ENCODE peak calls at places on chromosomes 16 and 17, in five cellular contexts. J is T-helper 1 cell, V is HTR-8/SVneo, R is type B pancreatic cell, P is KBM-7. K is an unnamed sample.

GRCh38 chr16:853306-853705 is 52.8 kb upstream of the GNG13 start:
- DNase-seq in J (no peak), V (no peak), R (no peak), P (no peak), K (no peak)

GRCh38 chr17:74919440-74920305 is 3.4 kb downstream of the USH1G start:
- DNase-seq in J (no peak), V (no peak), R (no peak), P (no peak), K (no peak)

GRCh38 chr16:49409121-49409520 is 35.5 kb downstream of the C16orf78 start:
- DNase-seq in J (no peak), V (no peak), R (no peak), P (no peak), K (no peak)

GRCh38 chr16:72809446-72809845 is 238.5 kb downstream of the ZFHX3 start:
- DNase-seq in J (no peak), V (no peak), R (no peak), P (no peak), K (no peak)

GRCh38 chr17:75785770-75786538 is 1.3 kb downstream of the UNK start:
- DNase-seq in J (peak; percentile 36), V (no peak), R (no peak), P (peak; percentile 29), K (no peak)

GRCh38 chr16:57544129-57544653 is 1.7 kb downstream of the ADGRG5 start:
- DNase-seq in J (no peak), V (no peak), R (peak; percentile 34), P (peak; percentile 100), K (peak; percentile 76)

GRCh38 chr17:28881533-28882056 is 15.9 kb downstream of the FLOT2 start:
- DNase-seq in J (no peak), V (no peak), R (no peak), P (no peak), K (no peak)

GRCh38 chr16:22386976-22387375 is 12.6 kb upstream of the CDR2 start:
- DNase-seq in J (no peak), V (peak; percentile 67), R (no peak), P (no peak), K (no peak)

GRCh38 chr17:72654746-72655145 is 437.7 kb downstream of the SLC39A11 start:
- DNase-seq in J (no peak), V (no peak), R (no peak), P (no peak), K (no peak)

GRCh38 chr17:42221886-42222745 is 27.8 kb upstream of the GHDC start:
- DNase-seq in J (peak; percentile 66), V (peak; percentile 67), R (no peak), P (peak; percentile 81), K (peak; percentile 48)

GRCh38 chr17:3663102-3664011 is 5.0 kb downstream of the TAX1BP3 start:
- DNase-seq in J (no peak), V (no peak), R (no peak), P (no peak), K (no peak)

GRCh38 chr16:2596747-2597559 is 59.1 kb downstream of the PDPK1 start:
- DNase-seq in J (no peak), V (no peak), R (no peak), P (no peak), K (no peak)

GRCh38 chr17:67125417-67125816 is 81.1 kb downstream of the CACNG1 start:
- DNase-seq in J (no peak), V (no peak), R (no peak), P (no peak), K (peak; percentile 22)

GRCh38 chr17:31499771-31500554 is 108.5 kb downstream of the RAB11FIP4 start:
- DNase-seq in J (no peak), V (no peak), R (no peak), P (no peak), K (peak; percentile 44)

GRCh38 chr17:14033166-14033565 is 36.1 kb upstream of the COX10 start:
- DNase-seq in J (no peak), V (no peak), R (no peak), P (no peak), K (no peak)

GRCh38 chr16:89701425-89702406 is at the start of gene SPATA2L:
- DNase-seq in J (peak; percentile 96), V (peak; percentile 92), R (peak; percentile 95), P (peak; percentile 94), K (peak; percentile 96)

GRCh38 chr17:7974638-7975131 is 27.7 kb upstream of the GUCY2D start:
- DNase-seq in J (no peak), V (no peak), R (no peak), P (no peak), K (no peak)

GRCh38 chr16:73052441-73053030 is 4.6 kb upstream of the ZFHX3 start:
- DNase-seq in J (no peak), V (no peak), R (no peak), P (no peak), K (no peak)

GRCh38 chr17:10032142-10032541 is 127.1 kb upstream of the RCVRN start:
- DNase-seq in J (no peak), V (no peak), R (no peak), P (no peak), K (no peak)

GRCh38 chr17:28280826-28281225 is 38.2 kb upstream of the TMEM97 start:
- DNase-seq in J (no peak), V (no peak), R (no peak), P (no peak), K (no peak)

GRCh38 chr17:76262732-76263344 is 2.3 kb upstream of the UBALD2 start:
- DNase-seq in J (peak; percentile 59), V (no peak), R (no peak), P (peak; percentile 81), K (no peak)

GRCh38 chr16:88346680-88347505 is 35.9 kb upstream of the ZNF469 start:
- DNase-seq in J (no peak), V (no peak), R (no peak), P (no peak), K (no peak)

GRCh38 chr16:55088098-55088497 is 157.4 kb downstream of the IRX5 start:
- DNase-seq in J (no peak), V (no peak), R (no peak), P (no peak), K (no peak)

GRCh38 chr17:41530062-41531048 is 2.2 kb upstream of the KRT19 start:
- DNase-seq in J (no peak), V (peak; percentile 91), R (no peak), P (no peak), K (peak; percentile 88)

GRCh38 chr17:75078097-75079022 is 9.4 kb upstream of the SLC16A5 start:
- DNase-seq in J (no peak), V (peak; percentile 88), R (no peak), P (no peak), K (no peak)

GRCh38 chr17:50314456-50315011 is 31.4 kb upstream of the XYLT2 start:
- DNase-seq in J (no peak), V (no peak), R (no peak), P (no peak), K (no peak)

GRCh38 chr17:38451840-38452529 is 23.7 kb downstream of the ARHGAP23 start:
- DNase-seq in J (no peak), V (peak; percentile 92), R (no peak), P (peak; percentile 92), K (peak; percentile 41)

GRCh38 chr16:4882633-4883285 is 35.5 kb downstream of the UBN1 start:
- DNase-seq in J (no peak), V (peak; percentile 42), R (no peak), P (no peak), K (no peak)

GRCh38 chr16:56695246-56695645 is 13.0 kb downstream of the MT1X start:
- DNase-seq in J (no peak), V (no peak), R (no peak), P (no peak), K (no peak)

GRCh38 chr16:84706856-84707255 is 7.1 kb downstream of the USP10 start:
- DNase-seq in J (no peak), V (no peak), R (no peak), P (no peak), K (no peak)

GRCh38 chr16:55133654-55134053 is 190.3 kb upstream of the IRX6 start:
- DNase-seq in J (no peak), V (no peak), R (no peak), P (no peak), K (no peak)

GRCh38 chr17:48564200-48565023 is 13.7 kb downstream of the HOXB4 start:
- DNase-seq in J (no peak), V (no peak), R (no peak), P (no peak), K (no peak)

GRCh38 chr16:7218936-7219335 is 113.7 kb upstream of the RBFOX1 start:
- DNase-seq in J (no peak), V (no peak), R (no peak), P (no peak), K (no peak)

GRCh38 chr16:3922241-3922640 is 41.7 kb upstream of the CREBBP start:
- DNase-seq in J (no peak), V (no peak), R (no peak), P (no peak), K (no peak)

GRCh38 chr16:67470314-67470713 is 10.6 kb downstream of the ATP6V0D1 start:
- DNase-seq in J (no peak), V (no peak), R (no peak), P (no peak), K (no peak)

GRCh38 chr16:66240996-66241395 is 125.5 kb upstream of the CDH5 start:
- DNase-seq in J (no peak), V (no peak), R (no peak), P (no peak), K (no peak)

K was measured in K562.